ENCODE peak calls at places on chromosomes 6 and 20, in six cellular contexts. Q, H, S, D, G and N are unnamed samples.

GRCh38 chr20:33154252-33154651 is 13.7 kb upstream of the BPIFA2 start:
- DNase-seq in Q (no peak), H (no peak), S (no peak), D (no peak), G (no peak), N (no peak)

GRCh38 chr6:119881416-119881815 is 531.9 kb upstream of the MAN1A1 start:
- DNase-seq in Q (no peak), H (no peak), S (no peak), D (no peak), G (peak), N (no peak)

GRCh38 chr6:160188773-160189172 is 67.2 kb downstream of the SLC22A1 start:
- DNase-seq in Q (no peak), H (no peak), S (no peak), D (no peak), G (peak), N (no peak)

GRCh38 chr6:32153252-32153834 is 598 bp upstream of the PPT2 start:
- DNase-seq in Q (peak), H (peak), S (no peak), D (peak), G (peak), N (no peak)

GRCh38 chr6:134000443-134000842 is 47.4 kb downstream of the TBPL1 start:
- DNase-seq in Q (no peak), H (no peak), S (no peak), D (peak), G (peak), N (no peak)

GRCh38 chr6:130895516-130895915 is 68.3 kb downstream of the SMLR1 start:
- DNase-seq in Q (no peak), H (no peak), S (no peak), D (no peak), G (no peak), N (no peak)

GRCh38 chr6:150723857-150724256 is 124.2 kb downstream of the PLEKHG1 start:
- DNase-seq in Q (peak), H (peak), S (no peak), D (peak), G (no peak), N (no peak)

GRCh38 chr6:12603711-12604049 is 112.9 kb upstream of the PHACTR1 start:
- DNase-seq in Q (no peak), H (no peak), S (no peak), D (no peak), G (no peak), N (no peak)

GRCh38 chr20:54475334-54476287 is at the start of gene DOK5:
- DNase-seq in Q (no peak), H (peak), S (no peak), D (no peak), G (no peak), N (no peak)

GRCh38 chr6:18293192-18293904 is 29.0 kb upstream of the DEK start:
- DNase-seq in Q (peak), H (no peak), S (no peak), D (no peak), G (no peak), N (no peak)

GRCh38 chr20:760751-761417 is 7.4 kb downstream of the SLC52A3 start:
- DNase-seq in Q (no peak), H (no peak), S (no peak), D (no peak), G (peak), N (no peak)

GRCh38 chr20:5104479-5104878 is 15.3 kb downstream of the PCNA start:
- DNase-seq in Q (no peak), H (no peak), S (no peak), D (no peak), G (no peak), N (no peak)

GRCh38 chr6:27375613-27376079 is 12.9 kb upstream of the ZNF391 start:
- DNase-seq in Q (no peak), H (no peak), S (no peak), D (peak), G (no peak), N (no peak)

GRCh38 chr6:44001318-44001868 is 125.9 kb downstream of the MRPL14 start:
- DNase-seq in Q (peak), H (no peak), S (no peak), D (no peak), G (no peak), N (peak)

GRCh38 chr6:153405926-153406325 is 274.8 kb upstream of the RGS17 start:
- DNase-seq in Q (no peak), H (no peak), S (no peak), D (no peak), G (no peak), N (no peak)

GRCh38 chr20:39823239-39823638 is 861.1 kb downstream of the DHX35 start:
- DNase-seq in Q (no peak), H (no peak), S (no peak), D (no peak), G (no peak), N (no peak)

GRCh38 chr6:42720739-42721138 is 1.7 kb downstream of the PRPH2 start:
- DNase-seq in Q (no peak), H (no peak), S (no peak), D (no peak), G (peak), N (no peak)

GRCh38 chr6:89977808-89978748 is 83.8 kb downstream of the GJA10 start:
- DNase-seq in Q (no peak), H (no peak), S (peak), D (no peak), G (no peak), N (peak)

GRCh38 chr6:87391334-87391733 is 16.4 kb upstream of the CFAP206 start:
- DNase-seq in Q (peak), H (no peak), S (peak), D (no peak), G (peak), N (peak)